ENCODE peak calls at places on chromosome 19, in nine cellular contexts. G is CD8-positive, alpha-beta memory T cell; V is neural progenitor cell; P is HT1080; R is neural crest cell; J is substantia nigra; X is NT2/D1; F is AG04449; E is C1 segment of cervical spinal cord. Y is an unnamed sample.

GRCh38 chr19:8158411-8159074 is 9.2 kb upstream of the FBN3 start:
- DNase-seq in J (peak), E (peak), F (peak), G (peak), P (peak), R (peak), V (peak), X (peak), Y (peak)

GRCh38 chr19:13846533-13847032 is 30.4 kb upstream of the NANOS3 start:
- DNase-seq in G (peak), R (peak), P (peak), X (peak), F (no peak), V (peak), E (peak), J (peak), Y (peak)

GRCh38 chr19:309206-309565 is 18.0 kb upstream of the PLPP2 start:
- DNase-seq in E (no peak), P (no peak), V (no peak), J (no peak), X (no peak), F (no peak), R (no peak), G (no peak), Y (no peak)

GRCh38 chr19:3710265-3710812 is 2.2 kb downstream of the TJP3 start:
- DNase-seq in X (no peak), V (no peak), J (no peak), G (no peak), F (no peak), P (peak), E (peak), R (no peak), Y (peak)

GRCh38 chr19:37983916-37984315 is 76.9 kb downstream of the SIPA1L3 start:
- DNase-seq in G (no peak), R (no peak), P (no peak), F (no peak), V (no peak), X (no peak), E (no peak), J (no peak), Y (no peak)

GRCh38 chr19:3358392-3358918 is 7.9 kb upstream of the NFIC start:
- DNase-seq in G (peak), E (no peak), V (peak), J (no peak), F (no peak), R (no peak), P (no peak), X (no peak), Y (no peak)

GRCh38 chr19:5863030-5863665 is 7.2 kb downstream of the FUT5 start:
- DNase-seq in X (no peak), P (no peak), E (no peak), F (no peak), R (no peak), G (no peak), J (no peak), V (no peak), Y (no peak)

GRCh38 chr19:56969726-56970125 is 129.2 kb upstream of the PEG3 start:
- DNase-seq in V (no peak), R (no peak), F (no peak), G (no peak), J (no peak), P (no peak), X (no peak), E (no peak), Y (no peak)

GRCh38 chr19:52533901-52534300 is 6.4 kb downstream of the ZNF808 start:
- DNase-seq in E (no peak), V (no peak), F (no peak), X (no peak), R (no peak), G (no peak), P (no peak), J (no peak), Y (no peak)

GRCh38 chr19:37778613-37779138 is 710 bp downstream of the ZNF573 start:
- DNase-seq in F (no peak), R (no peak), G (no peak), E (no peak), X (no peak), P (no peak), J (no peak), V (peak), Y (no peak)

GRCh38 chr19:39805120-39805519 is 26.5 kb downstream of the LEUTX start:
- DNase-seq in V (no peak), E (no peak), P (peak), J (no peak), X (no peak), R (no peak), F (no peak), G (no peak), Y (no peak)

GRCh38 chr19:10452726-10453620 is 32.6 kb downstream of the PDE4A start:
- DNase-seq in X (no peak), F (no peak), R (no peak), E (no peak), G (no peak), V (no peak), P (no peak), J (no peak), Y (no peak)

GRCh38 chr19:2815923-2816322 is 3.7 kb upstream of the ZNF554 start:
- DNase-seq in J (no peak), G (no peak), P (no peak), F (no peak), V (no peak), X (no peak), E (no peak), R (no peak), Y (no peak)